ENCODE peak calls at places on chromosomes 5 and 9, in six cellular contexts. N is AG10803; Q is HFFc6; Z is CD8-positive, alpha-beta T cell; I is body of pancreas; R is fibroblast of pulmonary artery. F is an unnamed sample.
A peak's percentile ranks its signal among the peaks of the same experiment; 100 is the strongest.

GRCh38 chr5:111774525-111774924 is 17.5 kb upstream of the NREP start:
- DNase-seq in N (peak; percentile 65), Q (no peak), Z (no peak), I (no peak), R (peak; percentile 78), F (peak; percentile 32)

GRCh38 chr5:88045146-88045545 is 223.5 kb downstream of the TMEM161B start:
- DNase-seq in N (no peak), Q (no peak), Z (no peak), I (no peak), R (no peak), F (no peak)

GRCh38 chr5:159097461-159098284 is 2.0 kb downstream of the EBF1 start:
- DNase-seq in N (peak; percentile 73), Q (no peak), Z (no peak), I (no peak), R (peak; percentile 55), F (peak; percentile 44)

GRCh38 chr9:116944714-116945534 is 257.8 kb downstream of the TRIM32 start:
- DNase-seq in N (no peak), Q (no peak), Z (no peak), I (no peak), R (no peak), F (no peak)

GRCh38 chr9:23821400-23822181 is 4.4 kb downstream of the ELAVL2 start:
- DNase-seq in N (no peak), Q (no peak), Z (no peak), I (peak; percentile 16), R (no peak), F (no peak)

GRCh38 chr5:15510816-15511215 is 10.8 kb downstream of the FBXL7 start:
- DNase-seq in N (peak; percentile 91), Q (no peak), Z (no peak), I (no peak), R (no peak), F (peak; percentile 71)

GRCh38 chr5:100496296-100496695 is 38.9 kb upstream of the FAM174A start:
- DNase-seq in N (no peak), Q (no peak), Z (no peak), I (no peak), R (no peak), F (no peak)

GRCh38 chr9:115411516-115411915 is 293.6 kb upstream of the TNC start:
- DNase-seq in N (peak; percentile 59), Q (peak; percentile 35), Z (no peak), I (no peak), R (no peak), F (no peak)

GRCh38 chr5:124419531-124419930 is 326.9 kb downstream of the ZNF608 start:
- DNase-seq in N (no peak), Q (no peak), Z (no peak), I (no peak), R (no peak), F (no peak)

GRCh38 chr9:37443566-37443965 is 21.1 kb downstream of the GRHPR start:
- DNase-seq in N (no peak), Q (no peak), Z (no peak), I (no peak), R (no peak), F (no peak)

GRCh38 chr9:72315089-72315509 is 49.9 kb downstream of the ZFAND5 start:
- DNase-seq in N (peak; percentile 80), Q (peak; percentile 20), Z (no peak), I (peak; percentile 44), R (peak; percentile 75), F (no peak)

GRCh38 chr9:93807166-93808013 is 147.8 kb downstream of the BARX1 start:
- DNase-seq in N (no peak), Q (no peak), Z (peak; percentile 36), I (no peak), R (no peak), F (no peak)

GRCh38 chr9:37752646-37753488 is 738 bp upstream of the TRMT10B start:
- DNase-seq in N (no peak), Q (no peak), Z (no peak), I (no peak), R (no peak), F (no peak)

GRCh38 chr9:34430843-34431437 is 27.4 kb downstream of the FAM219A start:
- DNase-seq in N (peak; percentile 77), Q (peak; percentile 91), Z (no peak), I (peak; percentile 48), R (peak; percentile 89), F (peak; percentile 42)

GRCh38 chr9:116693233-116693731 is 6.2 kb downstream of the TRIM32 start:
- DNase-seq in N (peak; percentile 36), Q (peak; percentile 76), Z (no peak), I (no peak), R (peak; percentile 44), F (peak; percentile 49)

GRCh38 chr5:168449166-168449565 is 37.1 kb upstream of the RARS1 start:
- DNase-seq in N (no peak), Q (no peak), Z (no peak), I (no peak), R (no peak), F (no peak)

GRCh38 chr5:130324953-130325671 is 420.8 kb downstream of the CHSY3 start:
- DNase-seq in N (no peak), Q (no peak), Z (no peak), I (no peak), R (no peak), F (no peak)

GRCh38 chr5:175447571-175447970 is 3.6 kb upstream of the DRD1 start:
- DNase-seq in N (no peak), Q (no peak), Z (no peak), I (no peak), R (no peak), F (no peak)

GRCh38 chr5:3325811-3326568 is 269.6 kb upstream of the IRX1 start:
- DNase-seq in N (peak; percentile 18), Q (no peak), Z (no peak), I (no peak), R (no peak), F (peak; percentile 10)

GRCh38 chr5:129460121-129460950 is at the start of gene ADAMTS19:
- DNase-seq in N (no peak), Q (no peak), Z (no peak), I (no peak), R (peak; percentile 60), F (peak; percentile 83)

GRCh38 chr5:10591159-10591558 is 27.3 kb downstream of the ANKRD33B start:
- DNase-seq in N (no peak), Q (no peak), Z (no peak), I (no peak), R (no peak), F (no peak)

GRCh38 chr9:16611969-16612368 is 258.5 kb downstream of the BNC2 start:
- DNase-seq in N (peak; percentile 84), Q (peak; percentile 41), Z (no peak), I (no peak), R (no peak), F (peak; percentile 78)

GRCh38 chr5:75964008-75964407 is 119.2 kb upstream of the SV2C start:
- DNase-seq in N (no peak), Q (no peak), Z (no peak), I (no peak), R (no peak), F (no peak)

GRCh38 chr9:21326526-21327139 is 8.6 kb downstream of the KLHL9 start:
- DNase-seq in N (peak; percentile 46), Q (peak; percentile 29), Z (no peak), I (no peak), R (peak; percentile 65), F (peak; percentile 64)

GRCh38 chr9:73684601-73685000 is 532.9 kb downstream of the ANXA1 start:
- DNase-seq in N (no peak), Q (no peak), Z (no peak), I (no peak), R (peak; percentile 11), F (peak; percentile 2)

GRCh38 chr9:73689091-73689870 is 537.6 kb downstream of the ANXA1 start:
- DNase-seq in N (no peak), Q (no peak), Z (no peak), I (no peak), R (no peak), F (no peak)

GRCh38 chr9:73685786-73686185 is 534.1 kb downstream of the ANXA1 start:
- DNase-seq in N (no peak), Q (no peak), Z (no peak), I (no peak), R (no peak), F (no peak)

GRCh38 chr9:73680831-73681230 is 529.2 kb downstream of the ANXA1 start:
- DNase-seq in N (no peak), Q (no peak), Z (no peak), I (no peak), R (peak; percentile 66), F (peak; percentile 16)

GRCh38 chr9:73683862-73684591 is 532.4 kb downstream of the ANXA1 start:
- DNase-seq in N (peak; percentile 47), Q (peak; percentile 19), Z (no peak), I (no peak), R (peak; percentile 77), F (peak; percentile 65)
- TF ChIP-seq CTCF in N (peak; percentile 66), Q (peak; percentile 65), Z (no peak), I (peak; percentile 9), R (peak; percentile 71), F (peak; percentile 50)

GRCh38 chr5:177594071-177594470 is 2.1 kb downstream of the TMED9 start:
- DNase-seq in N (no peak), Q (no peak), Z (no peak), I (no peak), R (no peak), F (no peak)

GRCh38 chr5:177595026-177595585 is 3.1 kb downstream of the TMED9 start:
- DNase-seq in N (no peak), Q (no peak), Z (peak; percentile 31), I (no peak), R (no peak), F (no peak)

GRCh38 chr5:177592905-177593304 is 902 bp downstream of the TMED9 start:
- DNase-seq in N (no peak), Q (no peak), Z (no peak), I (no peak), R (no peak), F (no peak)

GRCh38 chr5:177592010-177592834 is at the start of gene TMED9:
- DNase-seq in N (peak; percentile 73), Q (peak; percentile 68), Z (peak; percentile 92), I (peak; percentile 90), R (peak; percentile 81), F (peak; percentile 75)

GRCh38 chr5:177593511-177593910 is 1.5 kb downstream of the TMED9 start:
- DNase-seq in N (no peak), Q (no peak), Z (peak; percentile 39), I (no peak), R (no peak), F (no peak)
- TF ChIP-seq CTCF in N (no peak), Q (no peak), Z (no peak), I (no peak), R (no peak), F (no peak)

GRCh38 chr5:176538505-176538806 is 1.3 kb upstream of the RNF44 start:
- DNase-seq in N (no peak), Q (no peak), Z (no peak), I (no peak), R (no peak), F (no peak)
- TF ChIP-seq CTCF in N (no peak), Q (no peak), Z (no peak), I (no peak), R (no peak), F (no peak)

GRCh38 chr5:32687167-32687831 is 23.8 kb upstream of the NPR3 start:
- DNase-seq in N (peak; percentile 76), Q (no peak), Z (no peak), I (peak; percentile 74), R (peak; percentile 60), F (no peak)

GRCh38 chr5:32684261-32684660 is 26.9 kb upstream of the NPR3 start:
- DNase-seq in N (no peak), Q (no peak), Z (no peak), I (no peak), R (no peak), F (no peak)

GRCh38 chr5:32692066-32692746 is 18.9 kb upstream of the NPR3 start:
- DNase-seq in N (peak; percentile 88), Q (peak; percentile 77), Z (no peak), I (no peak), R (peak; percentile 68), F (peak; percentile 54)

GRCh38 chr5:32690153-32690552 is 21.0 kb upstream of the NPR3 start:
- DNase-seq in N (peak; percentile 8), Q (no peak), Z (no peak), I (no peak), R (no peak), F (no peak)
- TF ChIP-seq CTCF in N (peak; percentile 37), Q (peak; percentile 62), Z (no peak), I (no peak), R (peak; percentile 34), F (peak; percentile 38)